ENCODE peak calls at places on chromosomes 12 and 14, in eight cellular contexts. U is transverse colon, R is upper lobe of left lung, A is GM12878, L is HCT116, Z is suprapubic skin, N is stomach, F is sigmoid colon. H is an unnamed sample.

GRCh38 chr12:50390284-50390683 is 6.1 kb downstream of the FAM186A start:
- DNase-seq in N (no peak), A (no peak), L (peak), F (no peak), U (no peak), R (no peak), Z (no peak), H (no peak)

GRCh38 chr14:31269599-31270195 is 62.1 kb upstream of the HECTD1 start:
- DNase-seq in Z (no peak), R (no peak), F (no peak), N (no peak), L (no peak), U (no peak), A (no peak), H (no peak)

GRCh38 chr14:69620981-69621380 is 9.6 kb downstream of the SUSD6 start:
- DNase-seq in R (no peak), Z (no peak), A (no peak), N (no peak), U (no peak), F (no peak), L (no peak), H (no peak)

GRCh38 chr14:101070540-101071492 is 167.3 kb upstream of the RTL1 start:
- DNase-seq in Z (peak), A (no peak), F (peak), U (peak), N (peak), R (peak), L (no peak), H (no peak)

GRCh38 chr12:9707864-9708808 is 24.8 kb downstream of the CLECL1 start:
- DNase-seq in Z (no peak), U (peak), A (no peak), R (peak), F (no peak), L (peak), N (peak), H (no peak)

GRCh38 chr14:36905272-36906046 is 243.8 kb downstream of the PAX9 start:
- DNase-seq in U (no peak), L (no peak), Z (no peak), F (no peak), R (no peak), A (no peak), N (no peak), H (no peak)

GRCh38 chr14:91511014-91511466 is 930 bp upstream of the PPP4R3A start:
- DNase-seq in A (no peak), R (no peak), Z (no peak), F (no peak), N (no peak), U (no peak), L (peak), H (no peak)

GRCh38 chr14:97120204-97121120 is 323.3 kb downstream of the VRK1 start:
- DNase-seq in L (no peak), F (no peak), N (no peak), Z (no peak), A (peak), R (no peak), U (no peak), H (no peak)

GRCh38 chr14:51604078-51604477 is 47.6 kb upstream of the FRMD6 start:
- DNase-seq in U (no peak), A (no peak), Z (no peak), R (no peak), F (no peak), L (no peak), N (no peak), H (no peak)

GRCh38 chr14:91946313-91947195 is 940 bp downstream of the FBLN5 start:
- DNase-seq in Z (no peak), L (no peak), U (no peak), R (no peak), F (no peak), A (no peak), N (no peak), H (no peak)

GRCh38 chr12:125053821-125054220 is 11.4 kb upstream of the AACS start:
- DNase-seq in F (no peak), N (no peak), L (no peak), Z (no peak), U (no peak), R (no peak), A (no peak), H (peak)

GRCh38 chr12:50275545-50275944 is 7.8 kb downstream of the LIMA1 start:
- DNase-seq in U (peak), L (no peak), R (peak), F (no peak), A (no peak), N (peak), Z (no peak), H (no peak)

GRCh38 chr12:561908-562593 is 101.2 kb downstream of the NINJ2 start:
- DNase-seq in L (no peak), A (no peak), Z (no peak), U (no peak), N (no peak), R (peak), F (peak), H (no peak)

GRCh38 chr12:52235001-52235760 is 2.1 kb downstream of the KRT7 start:
- DNase-seq in N (no peak), Z (peak), A (no peak), U (no peak), L (no peak), R (peak), F (peak), H (peak)

GRCh38 chr12:31216479-31216878 is 109.5 kb downstream of the SINHCAF start:
- DNase-seq in L (no peak), U (no peak), A (no peak), Z (no peak), R (no peak), N (no peak), F (no peak), H (no peak)

GRCh38 chr12:109731806-109732205 is 18.2 kb downstream of the FAM222A start:
- DNase-seq in F (peak), A (no peak), N (peak), Z (peak), U (peak), L (no peak), R (no peak), H (no peak)

GRCh38 chr14:63867926-63868921 is 15.4 kb downstream of the SYNE2 start:
- DNase-seq in F (no peak), R (no peak), L (no peak), N (no peak), Z (no peak), A (peak), U (no peak), H (no peak)

GRCh38 chr14:64501326-64502171 is 2.1 kb downstream of the ZBTB25 start:
- DNase-seq in Z (peak), N (peak), F (peak), A (no peak), L (no peak), U (peak), R (peak), H (peak)

GRCh38 chr12:98456583-98457573 is 58.5 kb upstream of the TMPO start:
- DNase-seq in R (peak), N (peak), Z (no peak), F (no peak), U (peak), L (no peak), A (no peak), H (no peak)

GRCh38 chr14:74735113-74735512 is 22.2 kb downstream of the FCF1 start:
- DNase-seq in R (no peak), L (no peak), N (no peak), A (no peak), Z (no peak), F (no peak), U (no peak), H (no peak)

GRCh38 chr12:57983858-57984505 is 42.6 kb downstream of the ATP23 start:
- DNase-seq in R (no peak), U (no peak), F (no peak), N (no peak), Z (no peak), A (no peak), L (no peak), H (no peak)

GRCh38 chr12:116996058-116996457 is 85.3 kb downstream of the FBXW8 start:
- DNase-seq in R (no peak), L (no peak), F (no peak), U (no peak), N (no peak), A (no peak), Z (no peak), H (no peak)

GRCh38 chr12:131684015-131684725 is 26.7 kb upstream of the SFSWAP start:
- DNase-seq in L (no peak), Z (no peak), R (no peak), F (no peak), N (no peak), A (no peak), U (no peak), H (no peak)

GRCh38 chr12:55188974-55189556 is 31.8 kb upstream of the OR10A7 start:
- DNase-seq in R (no peak), U (peak), Z (no peak), L (peak), F (no peak), N (no peak), A (peak), H (no peak)

GRCh38 chr12:53985900-53986685 is 1.1 kb downstream of the HOXC10 start:
- DNase-seq in R (no peak), F (no peak), L (no peak), U (no peak), A (no peak), N (no peak), Z (no peak), H (no peak)

GRCh38 chr14:37595809-37596595 is 573 bp downstream of the TTC6 start:
- DNase-seq in A (no peak), R (peak), L (peak), F (no peak), Z (no peak), N (peak), U (peak), H (peak)

GRCh38 chr12:32877670-32878459 is 18.7 kb downstream of the PKP2 start:
- DNase-seq in L (no peak), R (peak), N (peak), U (no peak), A (no peak), F (no peak), Z (peak), H (no peak)

GRCh38 chr12:58540480-58541299 is 379.6 kb downstream of the LRIG3 start:
- DNase-seq in F (peak), Z (peak), A (peak), L (peak), N (peak), U (peak), R (peak), H (peak)

GRCh38 chr14:64727551-64728071 is 23.4 kb downstream of the PLEKHG3 start:
- DNase-seq in L (no peak), U (no peak), A (no peak), F (peak), N (no peak), R (no peak), Z (no peak), H (no peak)

GRCh38 chr12:31518680-31519227 is 72.2 kb downstream of the DENND5B start:
- DNase-seq in Z (no peak), L (peak), F (no peak), A (no peak), N (no peak), U (peak), R (no peak), H (no peak)

GRCh38 chr12:21941522-21942376 is 523 bp upstream of the ABCC9 start:
- DNase-seq in R (peak), L (no peak), N (no peak), A (no peak), U (peak), F (peak), Z (peak), H (no peak)

GRCh38 chr12:126443977-126444376 is 1378.7 kb downstream of the AACS start:
- DNase-seq in L (no peak), N (no peak), R (no peak), U (no peak), A (no peak), F (no peak), Z (no peak), H (no peak)

GRCh38 chr14:76462330-76462729 is 86.4 kb downstream of the ESRRB start:
- DNase-seq in L (no peak), N (no peak), F (no peak), A (no peak), R (no peak), Z (no peak), U (no peak), H (no peak)

GRCh38 chr12:89756638-89757321 is 48.1 kb upstream of the ATP2B1 start:
- DNase-seq in A (peak), L (peak), F (no peak), R (no peak), Z (no peak), N (no peak), U (no peak), H (no peak)

GRCh38 chr14:75742867-75743266 is 81.8 kb downstream of the TTLL5 start:
- DNase-seq in F (no peak), A (no peak), N (no peak), L (no peak), U (no peak), R (no peak), Z (no peak), H (no peak)

GRCh38 chr14:104435147-104436046 is 144.2 kb upstream of the C14orf180 start:
- DNase-seq in Z (peak), U (no peak), F (peak), A (no peak), L (no peak), N (no peak), R (no peak), H (peak)

GRCh38 chr14:104438166-104438887 is 141.2 kb upstream of the C14orf180 start:
- DNase-seq in F (no peak), N (no peak), U (peak), L (no peak), R (no peak), Z (peak), A (no peak), H (peak)

GRCh38 chr14:104437703-104438102 is 141.9 kb upstream of the C14orf180 start:
- DNase-seq in R (no peak), F (no peak), L (no peak), A (no peak), U (no peak), Z (peak), N (no peak), H (no peak)

GRCh38 chr14:104436047-104436531 is 143.5 kb upstream of the C14orf180 start:
- DNase-seq in F (peak), N (peak), L (no peak), A (no peak), R (peak), U (peak), Z (peak), H (peak)

DNA sequence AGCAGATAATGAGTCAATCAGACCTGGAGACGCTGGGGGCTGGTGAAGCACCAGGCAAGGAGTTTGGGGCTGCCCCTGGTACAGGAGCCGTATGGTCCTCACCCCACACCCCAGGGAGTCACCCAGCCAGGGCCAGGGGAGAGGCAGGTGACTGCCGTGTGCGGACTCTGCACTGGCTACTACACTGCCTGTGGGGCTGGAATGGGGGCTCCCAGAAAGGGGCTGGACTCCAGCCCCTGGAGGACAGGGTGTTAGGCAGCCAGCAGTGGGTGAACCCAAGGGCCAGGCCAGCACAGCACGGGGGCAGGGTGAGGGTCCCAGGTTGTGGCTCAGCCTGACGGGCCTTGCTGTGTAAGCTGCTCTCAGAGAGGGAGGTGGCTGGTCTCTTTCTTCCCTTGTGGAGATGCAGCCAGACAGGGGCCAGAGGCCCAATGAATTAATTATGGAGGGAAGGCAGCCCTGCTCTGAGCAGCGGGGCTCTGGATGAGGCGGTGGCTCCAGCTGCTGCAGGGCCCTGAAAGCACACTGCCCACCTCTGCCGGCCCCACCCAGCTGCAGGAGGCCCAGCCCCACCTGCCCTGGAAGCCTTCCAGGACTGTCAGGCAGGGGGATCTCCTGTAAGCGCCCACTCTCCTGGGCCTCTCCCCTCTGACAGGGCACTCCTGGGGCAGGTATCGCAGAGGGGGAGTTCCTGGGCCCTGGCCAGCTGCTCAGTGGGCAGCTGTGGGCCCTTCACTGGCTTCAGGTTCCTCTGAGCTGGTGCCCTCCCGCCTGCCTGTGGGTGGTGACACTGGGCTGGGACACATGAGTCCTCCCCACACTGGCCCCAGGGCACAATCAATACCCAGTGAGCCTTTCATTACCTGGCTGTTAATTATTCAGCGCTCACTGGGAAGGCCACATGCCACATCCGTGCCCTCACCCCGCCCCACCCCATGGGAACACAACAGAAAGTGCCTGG is 142.5 kb upstream of the C14orf180 start:
- DNase-seq in F (no peak), U (peak), A (no peak), N (peak), Z (peak), R (peak), L (no peak), H (no peak)
- TF ChIP-seq POLR2A in F (no peak), U (no peak), A (no peak), N (no peak), Z (no peak), R (no peak), L (no peak), H (no peak)

DNA sequence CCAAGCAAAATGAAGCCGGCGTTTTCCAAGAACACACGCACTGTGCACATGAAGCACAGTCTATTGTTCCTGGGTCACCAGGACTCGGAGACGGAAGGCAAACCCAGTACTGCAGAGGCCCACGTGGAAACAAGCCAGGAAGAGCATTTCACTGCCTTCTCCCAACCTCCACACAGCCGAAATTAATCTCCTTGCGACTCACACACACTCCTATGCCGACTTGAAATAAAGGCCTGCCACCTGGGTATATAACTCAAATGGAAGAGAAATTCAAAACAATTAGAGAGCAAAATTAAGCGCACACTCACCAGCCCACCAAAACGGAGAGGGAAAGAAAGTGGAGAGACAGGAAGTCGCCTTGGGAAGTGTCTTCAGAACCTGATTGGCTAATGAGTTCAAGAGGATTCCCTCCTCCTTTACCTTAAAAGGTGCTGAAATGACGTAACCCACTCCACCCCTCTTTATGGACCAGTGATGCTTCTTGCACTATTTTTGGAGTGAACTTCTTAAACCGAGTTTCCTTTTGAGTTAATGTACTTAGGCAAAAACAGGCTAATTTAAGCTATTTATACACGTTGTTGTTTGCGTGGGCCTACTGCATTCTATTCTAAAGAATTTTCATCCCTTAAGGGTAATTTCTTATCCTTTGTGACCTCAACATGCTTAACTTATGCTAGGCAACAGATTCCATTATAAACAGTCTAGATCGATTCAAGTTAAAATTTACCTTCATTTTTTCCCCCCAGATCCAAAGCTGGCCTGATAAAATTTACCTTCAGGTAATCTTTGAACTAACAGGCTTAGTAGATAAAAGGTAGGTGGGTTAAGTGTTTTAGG is at the start of gene CCNB1IP1:
- DNase-seq in F (peak), U (peak), R (peak), Z (no peak), A (peak), N (peak), L (peak), H (no peak)
- TF ChIP-seq POLR2AphosphoS5 in F (peak), U (peak), R (peak), Z (no peak), A (peak), N (no peak), L (peak), H (peak)

GRCh38 chr12:4331221-4331620 is 10.2 kb downstream of the TIGAR start:
- DNase-seq in N (no peak), L (no peak), F (no peak), A (no peak), R (no peak), U (no peak), Z (no peak), H (no peak)
- TF ChIP-seq CTCF in N (no peak), L (no peak), F (no peak), A (no peak), R (no peak), U (no peak), Z (no peak), H (no peak)

GRCh38 chr14:49768301-49769121 is 558 bp downstream of the KLHDC2 start:
- DNase-seq in N (peak), A (no peak), R (peak), Z (peak), U (peak), L (peak), F (peak), H (peak)

GRCh38 chr14:49767473-49768300 is at the start of gene KLHDC2:
- DNase-seq in Z (peak), F (peak), U (peak), R (peak), L (peak), A (no peak), N (peak), H (peak)

GRCh38 chr14:49769581-49770211 is 1.7 kb downstream of the KLHDC2 start:
- DNase-seq in N (no peak), L (no peak), Z (no peak), R (peak), A (no peak), F (no peak), U (peak), H (no peak)

GRCh38 chr14:49769171-49769570 is 1.2 kb downstream of the KLHDC2 start:
- DNase-seq in Z (no peak), F (no peak), U (peak), A (no peak), R (no peak), L (no peak), N (peak), H (no peak)

GRCh38 chr14:49770212-49770817 is 2.4 kb downstream of the KLHDC2 start:
- DNase-seq in L (no peak), A (no peak), R (peak), U (peak), F (no peak), N (peak), Z (no peak), H (no peak)
- TF ChIP-seq POLR2A in L (no peak), A (no peak), R (no peak), U (peak), F (no peak), N (no peak), Z (no peak), H (no peak)

DNA sequence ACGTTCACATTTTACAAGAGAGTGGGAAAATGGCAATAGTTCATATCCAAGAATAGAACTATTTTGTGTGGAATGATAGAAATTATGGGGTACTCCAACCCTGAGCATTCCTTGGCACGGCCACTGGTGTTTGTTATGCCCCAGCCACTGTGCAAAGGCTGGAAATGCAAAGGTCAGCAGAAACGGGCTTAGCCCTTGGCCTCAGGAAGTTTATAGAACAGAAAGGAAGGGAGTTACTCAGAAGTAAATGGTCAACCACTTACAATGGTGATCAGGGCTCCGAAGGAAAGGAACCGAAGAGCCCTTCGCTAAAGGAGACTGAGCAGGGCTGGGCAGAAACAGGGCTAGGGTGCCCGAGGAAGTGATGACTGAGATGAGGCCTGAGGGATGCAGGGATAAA is 45.1 kb downstream of the KICS2 start:
- DNase-seq in N (no peak), U (no peak), R (no peak), Z (no peak), L (no peak), A (no peak), F (no peak), H (no peak)
- TF ChIP-seq POLR2AphosphoS5 in N (no peak), U (no peak), R (no peak), Z (no peak), L (no peak), A (no peak), F (no peak), H (no peak)

H was measured in breast epithelium.